ENCODE peak calls at places on chromosome 19, in four cellular contexts. E is effector memory CD4-positive, alpha-beta T cell; T is GM23248; C is CD8-positive, alpha-beta memory T cell. W is an unnamed sample.

GRCh38 chr19:13302521-13303270 is 152.5 kb downstream of the IER2 start:
- DNase-seq in E (no peak), T (peak; percentile 22), C (no peak), W (no peak)

GRCh38 chr19:46812898-46813569 is 24.6 kb upstream of the SLC1A5 start:
- DNase-seq in T (no peak), E (no peak), C (no peak), W (no peak)

GRCh38 chr19:12939908-12940533 is 1.6 kb downstream of the CALR start:
- DNase-seq in T (peak; percentile 12), E (no peak), C (no peak), W (no peak)

GRCh38 chr19:42693760-42694350 is 46.4 kb downstream of the PSG3 start:
- DNase-seq in T (peak; percentile 73), E (no peak), C (no peak), W (no peak)

GRCh38 chr19:2122982-2123381 is 26.3 kb downstream of the IZUMO4 start:
- DNase-seq in E (no peak), T (no peak), C (no peak), W (no peak)

GRCh38 chr19:48506138-48506733 is 5.4 kb downstream of the LMTK3 start:
- DNase-seq in T (peak; percentile 74), E (no peak), C (no peak), W (peak; percentile 61)

GRCh38 chr19:11321206-11322126 is 18.0 kb downstream of the RAB3D start:
- DNase-seq in E (no peak), C (no peak), T (no peak), W (no peak)

GRCh38 chr19:29431332-29431731 is 94.5 kb upstream of the VSTM2B start:
- DNase-seq in E (no peak), T (no peak), C (no peak), W (no peak)

GRCh38 chr19:10533656-10534386 is 9.9 kb upstream of the ATG4D start:
- DNase-seq in C (no peak), E (no peak), T (peak; percentile 79), W (no peak)

GRCh38 chr19:10270180-10270615 is 722 bp upstream of the ICAM1 start:
- DNase-seq in E (peak; percentile 53), T (peak; percentile 74), C (peak; percentile 64), W (peak; percentile 72)

GRCh38 chr19:53192771-53193533 is at the start of gene ZNF665:
- DNase-seq in T (peak; percentile 95), E (peak; percentile 55), C (peak; percentile 67), W (peak; percentile 79)

GRCh38 chr19:40466219-40467006 is at the start of gene SPTBN4:
- DNase-seq in E (peak; percentile 76), C (peak; percentile 78), T (peak; percentile 11), W (peak; percentile 98)

GRCh38 chr19:42250666-42251531 is 4.0 kb downstream of the ERF start:
- DNase-seq in T (peak; percentile 86), C (no peak), E (no peak), W (no peak)

GRCh38 chr19:10977773-10978155 is 16.9 kb downstream of the SMARCA4 start:
- DNase-seq in T (no peak), C (no peak), E (no peak), W (no peak)

GRCh38 chr19:23420824-23421223 is 25.6 kb upstream of the ZNF91 start:
- DNase-seq in T (no peak), E (no peak), C (no peak), W (no peak)

DNA sequence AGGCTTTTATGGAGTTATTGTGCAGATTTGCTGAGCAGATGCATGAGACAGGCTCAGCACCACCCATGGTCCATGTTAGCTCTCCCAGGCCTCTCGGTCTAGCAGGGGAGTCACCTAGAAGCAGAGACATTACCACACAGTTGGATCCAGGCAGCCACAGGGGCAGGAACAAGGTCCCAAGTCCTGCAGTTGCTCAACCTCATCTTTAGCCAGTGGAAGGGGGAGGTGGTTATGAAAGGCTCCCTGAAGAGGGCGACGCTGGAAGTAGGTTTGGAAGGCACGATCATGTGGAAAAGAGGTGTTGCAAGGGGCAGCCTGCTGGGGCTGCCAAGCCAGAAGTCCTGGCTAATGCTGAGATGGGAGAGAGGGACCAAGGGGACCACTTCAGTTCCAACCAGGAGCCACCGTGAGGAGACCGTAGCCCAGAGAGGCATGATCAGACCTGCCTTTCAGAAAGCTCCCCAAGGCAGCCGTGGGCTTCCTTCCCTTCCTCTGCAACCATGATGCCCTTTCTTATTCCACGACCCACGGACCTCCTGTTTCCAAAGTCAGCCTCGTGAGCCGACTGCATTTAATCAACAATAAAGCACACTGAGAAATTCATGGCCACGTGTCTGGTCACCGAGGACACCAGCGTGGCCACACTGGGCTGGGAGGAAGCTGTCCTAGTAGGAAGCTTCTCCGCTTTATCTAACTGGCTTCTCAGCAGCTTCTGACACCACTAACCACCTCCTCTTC is 2.5 kb downstream of the AP1M1 start:
- DNase-seq in T (peak; percentile 69), C (no peak), E (no peak), W (no peak)
- H3K27ac ChIP-seq in T (no peak overlapping the region), C (no peak overlapping the region), E (no peak overlapping the region), W (no peak overlapping the region)

GRCh38 chr19:17868669-17869068 is 3.1 kb upstream of the SLC5A5 start:
- DNase-seq in C (no peak), E (no peak), T (no peak), W (no peak)
- H3K4me1 ChIP-seq in C (peaks cover 16% of the 10 kb centered on the region), E (peaks cover 18% of the 10 kb centered on the region), T (no peaks in the 10 kb centered on the region), W (peaks cover 24% of the 10 kb centered on the region)

GRCh38 chr19:49788857-49789256 is 22.1 kb downstream of the AP2A1 start:
- DNase-seq in C (no peak), T (no peak), E (no peak), W (no peak)
- H3K4me3 ChIP-seq in C (no peak overlapping the region), T (no peak overlapping the region), E (no peak overlapping the region), W (no peak overlapping the region)

DNA sequence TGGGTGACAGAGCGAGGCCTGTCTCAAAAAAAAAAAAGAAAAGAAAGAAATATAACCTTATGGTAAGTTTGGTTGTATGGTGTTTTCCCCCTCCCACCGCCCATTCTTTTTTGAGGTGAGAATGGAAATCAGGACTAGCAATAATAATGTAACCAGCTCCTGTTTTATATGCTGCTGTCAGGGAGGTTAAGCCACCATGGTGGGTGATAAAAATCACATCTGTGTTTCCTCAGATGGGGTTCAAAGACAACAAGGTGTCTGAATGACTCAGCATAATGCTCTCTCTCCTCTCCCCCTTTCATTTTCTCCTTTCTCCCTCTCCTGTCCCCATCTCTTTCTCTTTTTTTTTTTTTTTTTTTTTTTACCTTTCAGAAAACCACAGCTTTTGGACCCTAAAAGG is 28.3 kb upstream of the GARRE1 start:
- DNase-seq in T (no peak), C (no peak), E (no peak), W (no peak)
- H3K27ac ChIP-seq in T (no peak overlapping the region), C (no peak overlapping the region), E (no peak overlapping the region), W (no peak overlapping the region)

W was measured in CD4-positive, alpha-beta memory T cell.